ENCODE peak calls at places on chromosomes 4 and X, in five cellular contexts. N is PC-3, H is pancreas, U is Kasumi-1, X is EL. B is an unnamed sample.

GRCh38 chr4:79016878-79017277 is 77.6 kb upstream of the PAQR3 start:
- DNase-seq in N (no peak), H (no peak), U (no peak), X (no peak), B (no peak)

GRCh38 chr4:102493257-102493656 is 7.9 kb upstream of the NFKB1 start:
- DNase-seq in N (no peak), H (no peak), U (no peak), X (no peak), B (no peak)

GRCh38 chr4:151604238-151604637 is 156.6 kb downstream of the GATB start:
- DNase-seq in N (peak; percentile 36), H (no peak), U (peak; percentile 36), X (peak; percentile 32), B (no peak)

GRCh38 chr4:1177274-1178141 is 5.1 kb upstream of the SPON2 start:
- DNase-seq in N (peak; percentile 7), H (no peak), U (no peak), X (no peak), B (no peak)

GRCh38 chr4:140691369-140691768 is 64.8 kb downstream of the TBC1D9 start:
- DNase-seq in N (peak; percentile 26), H (no peak), U (no peak), X (peak; percentile 22), B (no peak)

GRCh38 chrX:69988955-69989394 is 60.8 kb downstream of the AWAT2 start:
- DNase-seq in N (no peak), H (no peak), U (no peak), X (no peak), B (no peak)

GRCh38 chr4:10078481-10079233 is 37.9 kb downstream of the WDR1 start:
- DNase-seq in N (no peak), H (no peak), U (no peak), X (no peak), B (no peak)

GRCh38 chrX:87517571-87518141 is at the start of gene KLHL4:
- DNase-seq in N (peak; percentile 70), H (no peak), U (peak; percentile 20), X (no peak), B (peak; percentile 88)

GRCh38 chrX:65706041-65706828 is 38.8 kb downstream of the MSN start:
- DNase-seq in N (peak; percentile 69), H (peak; percentile 30), U (no peak), X (peak; percentile 94), B (no peak)

GRCh38 chrX:133402042-133402453 is 13.2 kb downstream of the GPC4 start:
- DNase-seq in N (no peak), H (no peak), U (no peak), X (no peak), B (peak; percentile 9)

GRCh38 chr4:102683846-102684581 is 76.8 kb downstream of the MANBA start:
- DNase-seq in N (no peak), H (no peak), U (no peak), X (no peak), B (no peak)

GRCh38 chr4:111813565-111814140 is 331.6 kb upstream of the FAM241A start:
- DNase-seq in N (no peak), H (no peak), U (no peak), X (no peak), B (no peak)

GRCh38 chrX:131571348-131571747 is 27.5 kb downstream of the OR13H1 start:
- DNase-seq in N (peak; percentile 43), H (no peak), U (no peak), X (no peak), B (no peak)

GRCh38 chrX:49282647-49283011 is 13.0 kb downstream of the PPP1R3F start:
- DNase-seq in N (no peak), H (no peak), U (peak; percentile 3), X (no peak), B (peak; percentile 22)

GRCh38 chrX:39816871-39817731 is 280.7 kb downstream of the BCOR start:
- DNase-seq in N (no peak), H (no peak), U (no peak), X (peak; percentile 3), B (no peak)

GRCh38 chr4:8860892-8861575 is 10.6 kb downstream of the HMX1 start:
- DNase-seq in N (no peak), H (no peak), U (no peak), X (no peak), B (no peak)

GRCh38 chrX:76279007-76279406 is 106.1 kb downstream of the PBDC1 start:
- DNase-seq in N (peak; percentile 67), H (peak; percentile 64), U (peak; percentile 58), X (peak; percentile 38), B (peak; percentile 46)